ENCODE peak calls at places on chromosome 19, in four cellular contexts. E, L, O and Z are unnamed samples.

GRCh38 chr19:40235238-40236025 is 8.9 kb upstream of the CCNP start:
- DNase-seq in E (no peak), O (no peak), L (no peak), Z (no peak)

GRCh38 chr19:6464070-6464873 is at the start of gene CRB3:
- DNase-seq in L (peak; percentile 40), O (no peak), E (no peak), Z (peak; percentile 97)

GRCh38 chr19:41706741-41707501 is 1.5 kb upstream of the CEACAM5 start:
- DNase-seq in L (peak; percentile 99), E (no peak), O (peak; percentile 79), Z (peak; percentile 87)

GRCh38 chr19:35431147-35431807 is 16.8 kb upstream of the FFAR2 start:
- DNase-seq in L (no peak), E (no peak), O (no peak), Z (no peak)

GRCh38 chr19:50978772-50979390 is 4.8 kb downstream of the KLK7 start:
- DNase-seq in L (no peak), O (no peak), E (no peak), Z (no peak)

GRCh38 chr19:56071151-56071550 is 49.9 kb downstream of the ZNF787 start:
- DNase-seq in O (peak; percentile 24), L (no peak), E (no peak), Z (no peak)

GRCh38 chr19:57841364-57841763 is 8.3 kb upstream of the ZNF587 start:
- DNase-seq in E (no peak), O (no peak), L (no peak), Z (no peak)

GRCh38 chr19:15769586-15769985 is 17.9 kb upstream of the OR10H5 start:
- DNase-seq in E (no peak), O (no peak), L (no peak), Z (no peak)

GRCh38 chr19:16530540-16531379 is 11.5 kb downstream of the CHERP start:
- DNase-seq in E (no peak), L (no peak), O (no peak), Z (no peak)

GRCh38 chr19:34687348-34687747 is 9.9 kb downstream of the ZNF302 start:
- DNase-seq in E (no peak), L (no peak), O (no peak), Z (no peak)

GRCh38 chr19:47860602-47861297 is 1.7 kb downstream of the TPRX2 start:
- DNase-seq in E (no peak), O (no peak), L (no peak), Z (no peak)

GRCh38 chr19:8329993-8330392 is 8.7 kb downstream of the RPS28 start:
- DNase-seq in E (no peak), O (no peak), L (no peak), Z (no peak)

GRCh38 chr19:5041168-5042038 is 72.5 kb downstream of the KDM4B start:
- DNase-seq in O (no peak), L (no peak), E (no peak), Z (no peak)

GRCh38 chr19:53782698-53783097 is 41.4 kb downstream of the NLRP12 start:
- DNase-seq in O (no peak), E (no peak), L (no peak), Z (no peak)

GRCh38 chr19:6772028-6772865 is at the start of gene VAV1:
- DNase-seq in O (peak; percentile 53), E (no peak), L (no peak), Z (peak; percentile 84)

GRCh38 chr19:30149300-30149699 is 207.3 kb downstream of the URI1 start:
- DNase-seq in E (no peak), O (no peak), L (no peak), Z (no peak)

GRCh38 chr19:51607920-51608562 is 22.2 kb downstream of the SIGLEC5 start:
- DNase-seq in O (no peak), E (peak; percentile 38), L (no peak), Z (peak; percentile 82)

GRCh38 chr19:41233748-41234240 is 14.8 kb downstream of the AXL start:
- DNase-seq in E (no peak), L (no peak), O (no peak), Z (peak; percentile 21)

GRCh38 chr19:32651729-32652140 is 23.2 kb downstream of the ANKRD27 start:
- DNase-seq in O (peak; percentile 60), E (no peak), L (peak; percentile 44), Z (peak; percentile 49)

GRCh38 chr19:17997969-17998826 is 9.8 kb upstream of the ARRDC2 start:
- DNase-seq in L (peak; percentile 16), E (no peak), O (no peak), Z (peak; percentile 58)

GRCh38 chr19:7844951-7845350 is 14.9 kb downstream of the EVI5L start:
- DNase-seq in O (no peak), L (no peak), E (no peak), Z (no peak)

GRCh38 chr19:53365899-53366493 is 491 bp downstream of the ZNF525 start:
- DNase-seq in L (no peak), O (peak; percentile 47), E (no peak), Z (peak; percentile 51)

GRCh38 chr19:29858000-29858596 is 46.3 kb downstream of the CCNE1 start:
- DNase-seq in E (no peak), O (peak; percentile 77), L (peak; percentile 60), Z (peak; percentile 34)

GRCh38 chr19:56314018-56314583 is 538 bp downstream of the ZSCAN5A start:
- DNase-seq in O (no peak), E (no peak), L (peak; percentile 28), Z (no peak)

GRCh38 chr19:15283141-15283885 is 49.0 kb downstream of the BRD4 start:
- DNase-seq in L (no peak), E (no peak), O (no peak), Z (no peak)

GRCh38 chr19:6694147-6694815 is 24.3 kb upstream of the TNFSF14 start:
- DNase-seq in L (no peak), E (no peak), O (no peak), Z (no peak)

GRCh38 chr19:46944918-46945628 is 74.6 kb upstream of the NPAS1 start:
- DNase-seq in E (peak; percentile 57), O (peak; percentile 34), L (no peak), Z (peak; percentile 46)

GRCh38 chr19:32924200-32924599 is 47.6 kb downstream of the CEP89 start:
- DNase-seq in O (no peak), L (no peak), E (no peak), Z (peak; percentile 31)

GRCh38 chr19:13441810-13442512 is 64.3 kb downstream of the CACNA1A start:
- DNase-seq in E (no peak), L (no peak), O (no peak), Z (peak; percentile 20)

GRCh38 chr19:1223018-1223855 is 14.6 kb downstream of the CBARP start:
- DNase-seq in E (no peak), L (no peak), O (peak; percentile 76), Z (no peak)
- TF ChIP-seq CTCF in E (peak; percentile 31), L (peak; percentile 52), O (peak; percentile 61), Z (peak; percentile 24)

DNA sequence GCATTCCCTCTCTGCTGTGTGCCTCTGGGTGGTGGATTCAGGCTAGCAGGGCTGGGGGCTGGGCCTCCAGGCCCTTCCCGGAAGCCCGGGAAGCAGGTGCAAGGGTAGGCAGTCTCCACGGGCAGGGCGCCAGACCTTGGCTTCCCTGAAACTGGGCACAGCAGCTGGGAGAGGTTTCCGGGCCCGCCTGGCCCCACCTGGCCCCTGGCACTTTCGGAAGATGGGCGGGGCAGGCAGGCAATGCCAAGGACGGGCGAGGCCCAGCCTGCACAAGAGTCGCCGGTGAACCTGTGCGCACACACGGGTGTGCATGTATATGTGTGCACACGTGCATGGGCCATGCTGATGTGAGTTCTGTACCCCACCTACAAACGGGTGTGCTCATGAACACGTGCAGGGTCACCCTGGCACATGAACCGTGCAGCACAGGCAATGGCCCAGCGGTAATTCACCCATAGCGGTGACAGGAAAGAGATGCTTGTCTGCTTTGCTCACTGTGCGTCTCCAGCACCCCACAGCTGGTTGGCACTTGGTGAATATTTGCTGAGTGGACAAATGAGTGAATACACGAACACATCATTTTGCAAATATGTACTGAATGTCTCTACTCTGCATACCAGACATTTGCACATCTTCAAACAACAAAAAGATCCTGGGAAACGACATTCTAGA is 15.3 kb downstream of the GADD45B start:
- DNase-seq in L (no peak), O (no peak), E (no peak), Z (peak; percentile 96)
- TF ChIP-seq EP300 in L (peak; percentile 53), O (peak; percentile 65), E (no peak), Z (peak; percentile 67)

DNA sequence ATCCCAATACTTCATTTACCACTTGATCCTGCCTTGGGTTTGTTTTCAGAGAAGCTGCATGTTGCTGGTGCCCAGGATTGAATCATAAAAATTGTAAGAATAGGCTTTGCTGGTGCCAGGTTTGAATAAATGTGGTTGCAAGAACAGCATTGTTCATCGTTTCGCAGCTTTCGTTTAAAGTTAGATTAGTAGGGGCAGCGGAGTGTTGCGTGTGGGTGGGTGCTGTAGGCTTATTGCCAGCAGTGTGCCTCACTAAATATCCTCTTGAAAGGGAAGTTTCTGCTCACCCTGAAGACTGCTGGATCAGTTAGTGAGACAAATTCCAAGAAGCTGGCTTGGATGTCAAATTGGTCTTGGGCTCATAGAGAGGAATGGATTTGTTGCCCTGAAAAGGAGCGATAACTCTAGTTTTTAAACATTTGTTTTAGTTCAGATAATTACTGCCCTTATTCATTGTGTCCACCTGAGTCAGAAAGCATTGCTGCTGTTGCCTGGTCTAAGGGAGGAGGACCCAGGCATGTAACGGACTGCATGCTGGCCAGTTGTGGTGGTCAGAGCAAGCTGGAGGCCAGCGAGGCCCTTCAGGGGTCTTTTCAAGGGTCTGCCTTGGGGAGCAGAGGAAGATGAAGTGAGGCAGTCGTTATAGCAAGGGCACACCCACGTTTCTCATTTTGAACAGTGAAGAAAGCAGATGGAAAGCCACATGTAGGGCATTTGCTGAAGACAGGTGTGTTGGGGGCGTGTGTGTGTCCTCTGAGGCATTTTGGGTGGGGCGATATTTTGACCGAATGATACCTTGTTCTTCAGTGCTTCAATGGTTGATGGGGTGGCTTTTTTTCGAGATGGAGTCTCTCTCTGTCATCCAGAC is 8.5 kb downstream of the ILF3 start:
- DNase-seq in E (no peak), L (no peak), O (no peak), Z (no peak)
- H3K4me1 ChIP-seq in E (peaks cover 91% of the 10 kb centered on the region), L (peaks cover 10% of the 10 kb centered on the region), O (no peaks in the 10 kb centered on the region), Z (peaks cover 60% of the 10 kb centered on the region)

GRCh38 chr19:31461814-31462539 is 112.7 kb upstream of the TSHZ3 start:
- DNase-seq in E (no peak), O (no peak), L (no peak), Z (no peak)
- TF ChIP-seq CTCF in E (no peak), O (no peak), L (no peak), Z (no peak)

GRCh38 chr19:45420356-45420755 is 3.4 kb downstream of the ERCC1 start:
- DNase-seq in E (no peak), L (no peak), O (no peak), Z (no peak)

GRCh38 chr19:45419895-45420294 is 3.8 kb downstream of the ERCC1 start:
- DNase-seq in E (no peak), L (no peak), O (no peak), Z (no peak)

GRCh38 chr19:45418812-45419211 is 4.9 kb downstream of the ERCC1 start:
- DNase-seq in O (no peak), E (no peak), L (no peak), Z (no peak)

GRCh38 chr19:45420871-45421270 is 2.8 kb downstream of the ERCC1 start:
- DNase-seq in E (no peak), O (no peak), L (no peak), Z (no peak)

GRCh38 chr19:45419396-45419795 is 4.3 kb downstream of the ERCC1 start:
- DNase-seq in L (no peak), E (no peak), O (no peak), Z (peak; percentile 61)
- TF ChIP-seq EP300 in L (no peak), E (no peak), O (no peak), Z (no peak)